ENCODE peak calls at places on chromosomes 1 and 21, in six cellular contexts. Q is neuronal stem cell, V is IMR-90, O is H9, J is mesendoderm, P is H1. L is an unnamed sample.

GRCh38 chr1:177800386-177801058 is 169.3 kb downstream of the SEC16B start:
- DNase-seq in Q (no peak), V (peak), O (no peak), J (no peak), P (no peak), L (no peak)

GRCh38 chr21:23478381-23478780 is 2128.9 kb downstream of the MRPL39 start:
- DNase-seq in Q (no peak), V (no peak), O (no peak), J (no peak), P (no peak), L (no peak)

GRCh38 chr1:107804134-107804533 is 160.8 kb downstream of the VAV3 start:
- DNase-seq in Q (no peak), V (no peak), O (no peak), J (no peak), P (no peak), L (no peak)

GRCh38 chr1:58929667-58930325 is 145.9 kb upstream of the JUN start:
- DNase-seq in Q (no peak), V (no peak), O (no peak), J (no peak), P (no peak), L (peak)

GRCh38 chr1:178739285-178740045 is 14.4 kb downstream of the RALGPS2 start:
- DNase-seq in Q (no peak), V (peak), O (no peak), J (peak), P (no peak), L (no peak)

GRCh38 chr1:79304131-79304530 is 297.6 kb upstream of the ADGRL4 start:
- DNase-seq in Q (no peak), V (peak), O (no peak), J (no peak), P (no peak), L (no peak)

GRCh38 chr1:1157914-1158710 is 15.6 kb upstream of the TTLL10 start:
- DNase-seq in Q (peak), V (no peak), O (peak), J (peak), P (no peak), L (peak)

GRCh38 chr1:228076796-228077430 is 5.6 kb upstream of the ARF1 start:
- DNase-seq in Q (no peak), V (no peak), O (no peak), J (no peak), P (no peak), L (no peak)

GRCh38 chr1:17329610-17330009 is 21.6 kb downstream of the PADI4 start:
- DNase-seq in Q (no peak), V (no peak), O (no peak), J (no peak), P (no peak), L (no peak)

GRCh38 chr21:15682977-15683376 is 46.8 kb upstream of the USP25 start:
- DNase-seq in Q (no peak), V (peak), O (no peak), J (no peak), P (no peak), L (peak)

GRCh38 chr1:10957151-10957550 is 55.3 kb upstream of the TARDBP start:
- DNase-seq in Q (no peak), V (no peak), O (no peak), J (no peak), P (no peak), L (no peak)

GRCh38 chr21:34885636-34886553 is 163.2 kb downstream of the RUNX1 start:
- DNase-seq in Q (no peak), V (no peak), O (peak), J (peak), P (peak), L (no peak)
- H2BK5ac ChIP-seq in Q (no peak), V (peak), O (no peak), J (no peak), P (no peak), L (peak)

DNA sequence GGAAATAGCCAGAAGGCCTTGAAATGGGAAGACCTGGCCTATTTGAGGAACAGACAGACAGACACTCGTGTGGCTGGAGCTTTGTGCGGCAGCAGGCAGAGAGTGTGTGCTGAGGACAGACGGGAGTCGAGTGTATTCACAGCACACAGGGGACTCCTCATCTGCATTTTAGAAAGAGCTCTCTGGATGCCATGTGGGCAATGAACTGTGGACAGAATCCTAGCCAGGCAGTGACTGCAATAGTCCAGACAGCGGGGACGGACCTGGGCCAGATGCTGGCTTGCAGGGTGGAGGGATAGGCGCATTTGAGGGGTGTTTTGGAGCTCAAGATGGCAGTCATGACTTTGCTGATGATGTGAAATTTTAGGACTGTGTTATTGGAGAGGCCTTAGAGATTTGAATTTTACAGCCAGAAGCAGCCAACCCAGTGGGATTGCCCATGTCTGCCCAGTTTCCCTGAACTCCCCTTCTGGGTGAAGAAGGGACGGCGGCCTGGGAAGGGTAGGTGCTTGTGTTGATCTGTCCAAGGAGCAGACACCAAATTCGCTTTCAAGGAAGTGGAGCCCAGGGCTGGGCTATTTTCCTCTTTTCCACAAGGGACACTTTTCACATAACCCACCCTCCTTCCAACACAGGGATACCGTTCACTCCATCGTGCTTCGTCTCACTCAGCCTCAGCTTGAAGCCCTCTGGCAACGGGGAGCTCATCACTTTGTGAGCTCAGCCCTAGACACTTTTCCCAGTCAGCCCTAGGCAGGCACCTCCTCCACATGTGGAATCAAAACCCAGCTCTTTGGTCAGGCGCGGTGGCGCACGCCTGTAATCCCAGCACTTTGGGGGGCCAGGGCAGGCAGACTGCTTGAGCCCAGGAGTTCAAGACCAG is 43.8 kb downstream of the CHAF1B start:
- DNase-seq in Q (no peak), V (no peak), O (no peak), J (no peak), P (no peak), L (no peak)
- H2BK5ac ChIP-seq in Q (no peak), V (peak), O (no peak), J (no peak), P (no peak), L (no peak)

GRCh38 chr1:16152521-16153087 is 3.3 kb downstream of the EPHA2 start:
- DNase-seq in Q (no peak), V (peak), O (no peak), J (no peak), P (no peak), L (no peak)
- H2BK5ac ChIP-seq in Q (peak), V (peak), O (no peak), J (peak), P (peak), L (peak)

GRCh38 chr1:28591708-28592313 is at the start of gene RAB42:
- DNase-seq in Q (no peak), V (no peak), O (peak), J (peak), P (peak), L (no peak)
- H2BK5ac ChIP-seq in Q (peak), V (no peak), O (no peak), J (no peak), P (peak), L (peak)

GRCh38 chr1:214553142-214553710 is 1.8 kb upstream of the PTPN14 start:
- DNase-seq in Q (no peak), V (no peak), O (no peak), J (peak), P (no peak), L (no peak)

GRCh38 chr1:214550339-214551051 is 907 bp downstream of the PTPN14 start:
- DNase-seq in Q (no peak), V (no peak), O (no peak), J (peak), P (peak), L (no peak)

GRCh38 chr1:214551436-214552173 is at the start of gene PTPN14:
- DNase-seq in Q (peak), V (peak), O (peak), J (peak), P (peak), L (peak)

GRCh38 chr1:214551052-214551435 is 358 bp downstream of the PTPN14 start:
- DNase-seq in Q (peak), V (no peak), O (no peak), J (no peak), P (peak), L (no peak)

DNA sequence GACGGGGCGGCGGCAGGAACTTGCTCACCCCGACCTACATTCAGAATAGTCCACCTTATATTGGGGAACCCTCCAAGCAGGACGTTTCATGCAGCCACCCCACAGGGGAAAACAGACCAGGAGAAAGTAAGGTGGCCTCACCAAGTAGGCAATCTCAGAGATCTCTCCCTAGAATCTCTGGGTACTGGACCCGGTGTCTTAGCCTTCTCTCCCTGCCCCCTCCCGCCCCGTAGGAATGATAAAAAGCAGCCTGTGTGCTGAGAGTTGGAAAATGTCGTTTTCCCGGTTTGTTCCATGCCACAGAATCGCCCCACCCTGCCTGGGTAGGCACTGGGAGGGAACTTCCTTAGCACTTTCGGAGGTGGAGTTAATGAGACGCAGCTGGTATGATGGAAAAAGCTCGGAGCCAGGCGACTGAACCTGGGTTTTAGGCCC is 789 bp upstream of the PTPN14 start:
- DNase-seq in Q (peak), V (peak), O (peak), J (peak), P (peak), L (peak)
- H2BK5ac ChIP-seq in Q (peak), V (peak), O (peak), J (peak), P (peak), L (peak)

GRCh38 chr1:165883056-165883455 is 55.6 kb downstream of the UCK2 start:
- DNase-seq in Q (no peak), V (no peak), O (no peak), J (peak), P (no peak), L (no peak)

GRCh38 chr1:165886193-165886592 is 58.8 kb downstream of the UCK2 start:
- DNase-seq in Q (no peak), V (no peak), O (no peak), J (no peak), P (no peak), L (no peak)

GRCh38 chr1:165885305-165885694 is 57.9 kb downstream of the UCK2 start:
- DNase-seq in Q (no peak), V (no peak), O (no peak), J (no peak), P (no peak), L (no peak)

GRCh38 chr1:165884009-165884689 is 56.7 kb downstream of the UCK2 start:
- DNase-seq in Q (no peak), V (no peak), O (no peak), J (peak), P (no peak), L (no peak)

DNA sequence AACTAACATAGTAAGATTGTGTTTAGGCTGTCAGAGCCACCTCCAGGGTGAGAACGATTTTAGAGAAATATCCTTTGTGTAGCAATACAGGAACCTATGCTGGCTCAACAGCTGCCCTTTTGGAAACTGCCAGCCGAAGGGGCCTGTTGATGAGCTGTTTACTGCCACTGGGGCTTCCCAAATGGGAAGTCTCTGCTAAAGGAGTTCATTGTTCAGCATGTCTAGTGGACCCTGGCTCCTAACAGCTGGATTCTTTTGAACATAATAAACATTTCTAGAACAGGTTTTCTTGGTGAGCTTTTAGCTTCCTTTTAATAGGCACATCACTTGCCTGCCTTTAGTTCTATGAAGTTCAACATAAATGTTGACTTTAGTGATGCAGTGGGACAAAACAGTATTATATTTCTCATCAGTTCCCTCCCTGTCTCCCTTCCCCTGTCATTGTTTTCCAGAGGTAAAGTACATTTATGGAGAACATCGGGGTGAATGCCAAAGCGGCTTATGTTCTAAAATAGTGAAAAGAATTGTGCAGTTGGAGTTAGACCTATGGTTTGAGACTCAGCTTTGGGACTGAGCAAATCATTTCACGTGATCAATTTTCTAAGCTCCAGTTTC is 57.4 kb downstream of the UCK2 start:
- DNase-seq in Q (no peak), V (no peak), O (no peak), J (no peak), P (no peak), L (peak)
- H2BK5ac ChIP-seq in Q (no peak), V (no peak), O (no peak), J (no peak), P (peak), L (no peak)

DNA sequence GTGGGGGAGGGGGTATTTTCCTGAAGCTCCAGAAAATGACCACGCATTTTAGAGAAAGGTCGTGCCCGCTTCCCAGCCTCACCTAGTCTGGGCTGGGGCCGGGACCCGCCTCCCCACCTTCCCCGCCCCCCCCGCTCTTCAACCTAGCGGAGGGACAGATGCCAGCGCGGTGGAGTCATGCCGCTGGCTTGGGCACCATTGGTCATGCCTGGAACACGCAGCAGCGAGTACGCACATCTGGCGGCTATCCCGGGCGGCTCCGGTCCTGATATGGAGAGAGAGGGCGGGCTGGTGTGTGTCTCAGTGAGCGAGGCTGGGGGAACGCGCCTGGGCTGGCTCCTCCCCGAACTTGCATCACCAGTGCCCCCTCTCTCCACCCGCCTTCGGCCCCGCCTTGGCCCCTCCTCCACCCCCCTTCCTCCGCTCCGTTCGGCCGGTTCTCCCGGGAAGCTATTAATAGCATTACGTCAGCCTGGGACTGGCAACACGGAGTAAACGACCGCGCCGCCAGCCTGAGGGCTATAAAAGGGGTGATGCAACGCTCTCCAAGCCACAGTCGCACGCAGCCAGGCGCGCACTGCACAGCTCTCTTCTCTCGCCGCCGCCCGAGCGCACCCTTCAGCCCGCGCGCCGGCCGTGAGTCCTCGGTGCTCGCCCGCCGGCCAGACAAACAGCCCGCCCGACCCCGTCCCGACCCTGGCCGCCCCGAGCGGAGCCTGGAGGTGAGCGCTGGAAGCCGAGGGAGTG is at the start of gene ATF3:
- DNase-seq in Q (peak), V (peak), O (peak), J (peak), P (peak), L (peak)
- H2BK5ac ChIP-seq in Q (no peak), V (peak), O (no peak), J (peak), P (peak), L (peak)

DNA sequence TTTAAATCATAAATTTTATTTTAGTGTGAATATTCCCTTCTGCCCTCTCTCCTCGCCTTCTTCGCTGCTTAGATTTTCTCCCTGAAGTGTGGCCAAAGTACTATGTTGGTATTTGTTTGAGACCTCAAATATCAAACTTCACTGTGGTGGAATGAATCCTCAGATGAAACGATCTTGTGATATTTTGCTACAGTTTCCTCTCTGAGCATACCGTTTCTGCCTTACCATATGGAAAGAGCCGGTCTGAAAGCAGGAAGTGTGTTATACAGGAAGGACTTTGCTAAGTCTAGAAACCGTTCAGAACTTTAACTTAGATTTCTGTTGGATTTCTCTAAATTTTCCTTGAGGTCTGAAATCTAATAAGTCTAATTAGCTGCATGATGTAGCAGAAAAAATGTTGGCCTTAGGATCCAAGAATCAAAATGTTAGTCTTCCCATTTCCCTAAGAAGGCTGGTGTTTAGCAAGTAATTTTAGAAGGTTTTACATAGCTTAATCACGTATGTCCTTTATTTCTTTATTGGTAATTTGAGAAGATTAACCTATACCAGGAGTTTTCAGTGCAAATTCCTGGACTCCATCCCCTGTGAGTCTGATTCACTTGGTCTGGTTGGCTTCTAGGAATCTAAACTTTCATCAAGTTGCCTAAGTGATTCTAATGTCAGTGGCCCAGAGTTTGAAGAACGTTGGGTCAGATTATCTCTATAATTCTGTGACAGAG is 30.7 kb downstream of the SDCCAG8 start:
- DNase-seq in Q (no peak), V (peak), O (no peak), J (no peak), P (no peak), L (no peak)
- H2BK5ac ChIP-seq in Q (no peak), V (peak), O (no peak), J (no peak), P (no peak), L (no peak)